ENCODE peak calls at places on chromosomes 1 and 21, in seven cellular contexts. E, G, J, Z, H, F and R are unnamed samples.

GRCh38 chr1:11176081-11176706 is 13.0 kb upstream of the ANGPTL7 start:
- DNase-seq in E (peak; percentile 34), G (no peak), J (no peak), Z (no peak), H (no peak), F (peak; percentile 17), R (peak; percentile 37)

GRCh38 chr1:64199154-64199553 is 4.3 kb upstream of the UBE2U start:
- DNase-seq in E (peak; percentile 17), G (peak; percentile 19), J (peak; percentile 46), Z (no peak), H (no peak), F (peak; percentile 10), R (no peak)

GRCh38 chr1:43711049-43711448 is 3.7 kb downstream of the ST3GAL3 start:
- DNase-seq in E (peak; percentile 88), G (peak; percentile 71), J (peak; percentile 91), Z (no peak), H (no peak), F (peak; percentile 73), R (no peak)

GRCh38 chr1:112713466-112714312 is 1.4 kb downstream of the PPM1J start:
- DNase-seq in E (no peak), G (no peak), J (no peak), Z (no peak), H (no peak), F (no peak), R (peak; percentile 8)

GRCh38 chr1:55305735-55306134 is 90.6 kb upstream of the USP24 start:
- DNase-seq in E (no peak), G (no peak), J (peak; percentile 59), Z (no peak), H (no peak), F (no peak), R (no peak)

GRCh38 chr1:76129731-76130130 is 55.2 kb downstream of the ST6GALNAC3 start:
- DNase-seq in E (no peak), G (no peak), J (no peak), Z (no peak), H (no peak), F (no peak), R (no peak)

GRCh38 chr1:69994261-69994660 is 211.1 kb downstream of the LRRC40 start:
- DNase-seq in E (no peak), G (peak; percentile 17), J (peak; percentile 19), Z (no peak), H (no peak), F (peak; percentile 40), R (no peak)

GRCh38 chr1:169894424-169895145 is 889 bp upstream of the SCYL3 start:
- DNase-seq in E (no peak), G (no peak), J (no peak), Z (no peak), H (no peak), F (no peak), R (no peak)

GRCh38 chr1:165815725-165816124 is 11.7 kb upstream of the UCK2 start:
- DNase-seq in E (peak; percentile 61), G (no peak), J (peak; percentile 53), Z (no peak), H (no peak), F (peak; percentile 33), R (no peak)

GRCh38 chr1:89953072-89953626 is 41.8 kb upstream of the ZNF326 start:
- DNase-seq in E (peak; percentile 90), G (peak; percentile 90), J (peak; percentile 97), Z (no peak), H (no peak), F (peak; percentile 66), R (no peak)

GRCh38 chr1:178412400-178412770 is 84.4 kb downstream of the CLEC20A start:
- DNase-seq in E (no peak), G (no peak), J (no peak), Z (no peak), H (no peak), F (no peak), R (no peak)

GRCh38 chr1:70083519-70083918 is 121.9 kb downstream of the LRRC40 start:
- DNase-seq in E (no peak), G (no peak), J (no peak), Z (no peak), H (no peak), F (no peak), R (no peak)

GRCh38 chr1:28437924-28438699 is 67.7 kb upstream of the RCC1 start:
- DNase-seq in E (peak; percentile 89), G (peak; percentile 94), J (peak; percentile 98), Z (peak; percentile 93), H (peak; percentile 91), F (peak; percentile 97), R (no peak)

GRCh38 chr1:30816211-30817082 is 58.9 kb upstream of the LAPTM5 start:
- DNase-seq in E (peak; percentile 71), G (peak; percentile 71), J (peak; percentile 90), Z (peak; percentile 61), H (no peak), F (peak; percentile 80), R (peak; percentile 89)

GRCh38 chr1:167802235-167802634 is 80.5 kb downstream of the MPZL1 start:
- DNase-seq in E (no peak), G (no peak), J (no peak), Z (no peak), H (no peak), F (no peak), R (no peak)

GRCh38 chr1:18907021-18907913 is 4.9 kb upstream of the ALDH4A1 start:
- DNase-seq in E (peak; percentile 58), G (no peak), J (peak; percentile 59), Z (peak; percentile 78), H (peak; percentile 44), F (peak; percentile 77), R (peak; percentile 67)

GRCh38 chr1:8822383-8823294 is 5.2 kb upstream of the RERE start:
- DNase-seq in E (peak; percentile 73), G (peak; percentile 66), J (peak; percentile 63), Z (peak; percentile 52), H (no peak), F (peak; percentile 88), R (no peak)

GRCh38 chr1:60425528-60425927 is 352.0 kb upstream of the C1orf87 start:
- DNase-seq in E (peak; percentile 18), G (no peak), J (peak; percentile 21), Z (no peak), H (no peak), F (peak; percentile 4), R (no peak)

GRCh38 chr21:29287383-29287782 is 11.3 kb upstream of the BACH1 start:
- DNase-seq in E (peak; percentile 31), G (no peak), J (peak; percentile 38), Z (no peak), H (no peak), F (peak; percentile 37), R (no peak)

GRCh38 chr1:192524223-192524622 is 51.4 kb upstream of the RGS1 start:
- DNase-seq in E (no peak), G (no peak), J (no peak), Z (no peak), H (no peak), F (peak; percentile 43), R (no peak)

GRCh38 chr1:184953600-184954219 is 20.6 kb downstream of the NIBAN1 start:
- DNase-seq in E (peak; percentile 55), G (peak; percentile 99), J (peak; percentile 95), Z (no peak), H (no peak), F (peak; percentile 64), R (no peak)

GRCh38 chr21:31893841-31894240 is 21.0 kb downstream of the HUNK start:
- DNase-seq in E (no peak), G (no peak), J (no peak), Z (no peak), H (no peak), F (no peak), R (no peak)

GRCh38 chr1:31243451-31244286 is 4.0 kb upstream of the NKAIN1 start:
- DNase-seq in E (no peak), G (no peak), J (no peak), Z (no peak), H (no peak), F (peak; percentile 33), R (no peak)

GRCh38 chr1:51168946-51169345 is 66.9 kb downstream of the C1orf185 start:
- DNase-seq in E (no peak), G (no peak), J (no peak), Z (no peak), H (no peak), F (no peak), R (no peak)

GRCh38 chr21:33266050-33266783 is at the start of gene IL10RB:
- DNase-seq in E (peak; percentile 32), G (peak; percentile 21), J (peak; percentile 57), Z (peak; percentile 84), H (peak; percentile 76), F (peak; percentile 66), R (peak; percentile 80)
- TF ChIP-seq CTCF in E (no peak), G (no peak), J (no peak), Z (no peak), H (no peak), F (no peak), R (no peak)

GRCh38 chr1:22142315-22143064 is 407 bp downstream of the WNT4 start:
- DNase-seq in E (no peak), G (no peak), J (peak; percentile 60), Z (no peak), H (no peak), F (peak; percentile 29), R (peak; percentile 46)
- TF ChIP-seq CTCF in E (no peak), G (peak; percentile 5), J (no peak), Z (peak; percentile 9), H (no peak), F (no peak), R (no peak)

DNA sequence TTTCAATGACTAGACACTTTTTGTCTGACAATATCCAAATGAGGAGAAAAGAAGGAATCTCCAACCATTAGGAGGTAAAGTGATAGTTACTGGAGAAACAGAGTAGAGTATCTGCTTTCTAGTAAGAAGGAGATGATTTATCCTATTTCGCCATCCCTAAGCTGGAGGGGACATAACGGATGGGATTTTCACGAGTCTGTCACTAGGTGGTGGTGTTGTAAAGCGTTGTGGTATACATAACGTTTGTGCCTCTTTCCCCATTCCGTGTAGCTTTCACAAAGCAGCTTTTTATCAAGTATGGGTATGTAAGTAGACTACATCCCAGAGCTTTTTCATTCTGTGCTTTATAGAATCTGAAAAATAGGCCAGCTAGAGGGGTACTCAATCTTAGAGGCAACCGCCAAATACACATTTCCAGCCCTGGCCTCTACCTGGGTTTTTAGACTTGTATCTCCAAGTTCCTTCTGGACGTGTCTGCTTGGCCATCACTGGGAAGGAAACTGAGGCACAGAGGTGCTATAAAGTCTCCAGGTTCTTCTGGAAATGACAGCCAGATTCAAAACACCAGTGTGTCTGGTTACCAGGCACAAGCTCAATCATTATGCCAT is 33.3 kb upstream of the FAM3B start:
- DNase-seq in E (peak; percentile 65), G (peak; percentile 46), J (peak; percentile 87), Z (no peak), H (peak; percentile 56), F (peak; percentile 91), R (no peak)
- TF ChIP-seq CTCF in E (peak; percentile 81), G (peak; percentile 96), J (peak; percentile 89), Z (peak; percentile 80), H (peak; percentile 68), F (peak; percentile 76), R (peak; percentile 59)

DNA sequence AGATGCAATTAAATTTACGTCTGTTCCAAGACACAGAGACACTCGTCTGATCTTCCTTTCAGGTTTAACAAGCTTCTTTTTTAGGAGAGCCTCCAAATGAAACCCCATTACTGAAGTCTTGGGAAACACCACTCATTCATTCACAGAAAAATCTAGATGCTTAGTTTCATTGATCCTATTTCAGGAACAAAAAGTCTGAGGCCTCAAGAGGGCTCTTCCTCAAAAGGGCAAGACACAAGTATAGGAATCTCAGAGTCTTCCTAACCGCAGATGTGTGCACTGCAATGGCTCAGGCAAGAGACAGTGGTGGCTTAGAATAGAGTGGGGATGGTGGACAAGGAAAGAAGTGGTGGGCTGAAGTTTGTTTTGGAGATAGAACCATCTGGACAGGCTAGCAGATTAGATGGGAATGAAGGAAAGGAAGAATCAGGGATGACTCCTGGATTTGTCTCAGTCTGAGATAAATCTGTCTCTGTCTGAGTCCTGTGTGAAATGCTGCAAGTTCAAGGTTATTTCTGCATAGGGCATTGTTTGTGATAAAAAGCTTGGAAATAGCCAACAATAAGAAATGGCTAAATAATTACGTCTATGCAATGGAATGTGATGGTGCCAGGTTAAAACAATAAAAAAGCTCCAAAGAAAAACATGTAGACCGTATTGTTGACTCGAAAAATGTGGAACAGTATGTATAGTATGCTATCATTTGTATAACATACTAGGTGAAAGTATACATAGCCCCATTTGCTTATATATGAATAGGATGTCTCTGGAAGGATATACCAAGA is 8.9 kb upstream of the CTSE start:
- DNase-seq in E (no peak), G (no peak), J (no peak), Z (no peak), H (no peak), F (peak; percentile 3), R (no peak)
- TF ChIP-seq CTCF in E (no peak), G (no peak), J (no peak), Z (no peak), H (no peak), F (no peak), R (no peak)